ENCODE peak calls at places on chromosomes 13 and 19, in four cellular contexts. G is AG08395; Q is stimulated activated CD4-positive, alpha-beta T cell treated with anti-CD3 and anti-CD28 coated beads, Interleukin-1b, Interleukin-23, amount 100 ng/mL, for 1 hour; J is heart right ventricle. T is an unnamed sample.

GRCh38 chr19:2244486-2244885 is 4.6 kb upstream of the AMH start:
- DNase-seq in G (no peak), Q (no peak), J (no peak), T (no peak)

GRCh38 chr19:18588611-18589379 is at the start of gene REX1BD:
- DNase-seq in G (peak; percentile 84), Q (peak; percentile 81), J (peak; percentile 89), T (peak; percentile 33)

GRCh38 chr19:38597075-38597474 is 20.7 kb downstream of the MAP4K1 start:
- DNase-seq in G (no peak), Q (no peak), J (no peak), T (no peak)

GRCh38 chr13:30418075-30418715 is 4.1 kb upstream of the UBE2L5 start:
- DNase-seq in G (no peak), Q (no peak), J (no peak), T (no peak)

GRCh38 chr13:108120332-108120731 is 95.0 kb downstream of the LIG4 start:
- DNase-seq in G (no peak), Q (no peak), J (no peak), T (no peak)

GRCh38 chr13:23352161-23352560 is 81.3 kb downstream of the SACS start:
- DNase-seq in G (no peak), Q (no peak), J (no peak), T (no peak)

GRCh38 chr13:33537691-33538090 is 252.1 kb upstream of the STARD13 start:
- DNase-seq in G (no peak), Q (no peak), J (no peak), T (no peak)

GRCh38 chr13:113090415-113090770 is 15.2 kb upstream of the F7 start:
- DNase-seq in G (no peak), Q (no peak), J (no peak), T (no peak)

GRCh38 chr19:17468302-17469091 is 1.8 kb upstream of the SLC27A1 start:
- DNase-seq in G (peak; percentile 47), Q (no peak), J (peak; percentile 83), T (no peak)

T was measured in retinal pigment epithelial cell.